ENCODE peak calls at places on chromosomes 6 and 20, in five cellular contexts. One of them, this sample, is unnamed. For H3K4me1 and H3K36me3, the result is how much of the 10 kb centered on the place peaks cover.

GRCh38 chr20:46058656-46059281 is 29.8 kb downstream of the SLC12A5 start:
- DNase-seq in HCT116: no peak
- DNase-seq in SJSA1: no peak
- DNase-seq in psoas muscle: no peak
- DNase-seq in tibial artery: no peak
- DNase-seq in this sample: peak

GRCh38 chr6:138420356-138420755 is 16.3 kb downstream of the HEBP2 start:
- DNase-seq in tibial artery: no peak
- DNase-seq in SJSA1: no peak
- DNase-seq in HCT116: no peak
- DNase-seq in psoas muscle: no peak
- DNase-seq in this sample: no peak

GRCh38 chr20:44805991-44806729 is 4.2 kb downstream of the RIMS4 start:
- DNase-seq in SJSA1: no peak
- DNase-seq in tibial artery: peak
- DNase-seq in psoas muscle: peak
- DNase-seq in HCT116: no peak
- DNase-seq in this sample: peak

GRCh38 chr6:38634518-38634917 is 5.2 kb downstream of the BTBD9 start:
- DNase-seq in HCT116: no peak
- DNase-seq in SJSA1: no peak
- DNase-seq in tibial artery: no peak
- DNase-seq in psoas muscle: no peak
- DNase-seq in this sample: no peak

GRCh38 chr6:87730310-87730709 is 28.3 kb upstream of the AKIRIN2 start:
- DNase-seq in SJSA1: no peak
- DNase-seq in HCT116: no peak
- DNase-seq in psoas muscle: peak
- DNase-seq in tibial artery: peak
- DNase-seq in this sample: peak

GRCh38 chr6:34053721-34054120 is 92.2 kb downstream of the GRM4 start:
- DNase-seq in psoas muscle: no peak
- DNase-seq in HCT116: no peak
- DNase-seq in SJSA1: no peak
- DNase-seq in tibial artery: no peak
- DNase-seq in this sample: no peak

GRCh38 chr6:137765044-137765443 is 102.0 kb upstream of the TNFAIP3 start:
- DNase-seq in HCT116: no peak
- DNase-seq in psoas muscle: no peak
- DNase-seq in SJSA1: no peak
- DNase-seq in tibial artery: no peak
- DNase-seq in this sample: no peak

GRCh38 chr20:64168381-64169088 is 4.3 kb downstream of the MYT1 start:
- DNase-seq in tibial artery: no peak
- DNase-seq in psoas muscle: no peak
- DNase-seq in SJSA1: no peak
- DNase-seq in HCT116: no peak
- DNase-seq in this sample: no peak

GRCh38 chr20:4684837-4685413 is 36.8 kb upstream of the PRND start:
- DNase-seq in psoas muscle: no peak
- DNase-seq in tibial artery: no peak
- DNase-seq in HCT116: peak
- DNase-seq in SJSA1: peak
- DNase-seq in this sample: peak

GRCh38 chr20:50221501-50222323 is 31.1 kb downstream of the CEBPB start:
- DNase-seq in SJSA1: no peak
- DNase-seq in HCT116: no peak
- DNase-seq in tibial artery: peak
- DNase-seq in psoas muscle: no peak
- DNase-seq in this sample: no peak

GRCh38 chr6:89999154-89999553 is 104.9 kb downstream of the GJA10 start:
- DNase-seq in HCT116: peak
- DNase-seq in SJSA1: peak
- DNase-seq in tibial artery: no peak
- DNase-seq in psoas muscle: peak
- DNase-seq in this sample: no peak

GRCh38 chr6:75842191-75842590 is 93.2 kb downstream of the MYO6 start:
- DNase-seq in tibial artery: no peak
- DNase-seq in psoas muscle: no peak
- DNase-seq in HCT116: no peak
- DNase-seq in SJSA1: no peak
- DNase-seq in this sample: no peak

GRCh38 chr6:15417811-15418210 is 171.9 kb downstream of the JARID2 start:
- DNase-seq in SJSA1: peak
- DNase-seq in tibial artery: no peak
- DNase-seq in HCT116: no peak
- DNase-seq in psoas muscle: no peak
- DNase-seq in this sample: no peak

GRCh38 chr6:45021652-45022051 is 306.5 kb upstream of the RUNX2 start:
- DNase-seq in psoas muscle: no peak
- DNase-seq in tibial artery: no peak
- DNase-seq in HCT116: no peak
- DNase-seq in SJSA1: peak
- DNase-seq in this sample: no peak

GRCh38 chr6:50358113-50358512 is 308.4 kb upstream of the DEFB112 start:
- DNase-seq in HCT116: no peak
- DNase-seq in tibial artery: no peak
- DNase-seq in psoas muscle: no peak
- DNase-seq in SJSA1: no peak
- DNase-seq in this sample: no peak

GRCh38 chr20:61271273-61272221 is 19.5 kb downstream of the CDH4 start:
- DNase-seq in HCT116: no peak
- DNase-seq in SJSA1: no peak
- DNase-seq in tibial artery: no peak
- DNase-seq in psoas muscle: peak
- DNase-seq in this sample: peak

GRCh38 chr6:134453792-134454510 is 136.0 kb upstream of the SGK1 start:
- DNase-seq in psoas muscle: no peak
- DNase-seq in tibial artery: no peak
- DNase-seq in SJSA1: no peak
- DNase-seq in HCT116: no peak
- DNase-seq in this sample: no peak

GRCh38 chr6:46790359-46790874 is 2.8 kb upstream of the MEP1A start:
- DNase-seq in SJSA1: no peak
- DNase-seq in psoas muscle: no peak
- DNase-seq in tibial artery: no peak
- DNase-seq in HCT116: no peak
- DNase-seq in this sample: no peak

GRCh38 chr6:54970337-54970736 is 123.8 kb downstream of the FAM83B start:
- DNase-seq in tibial artery: no peak
- DNase-seq in HCT116: peak
- DNase-seq in psoas muscle: no peak
- DNase-seq in SJSA1: no peak
- DNase-seq in this sample: no peak

GRCh38 chr20:21564127-21564773 is 50.4 kb upstream of the NKX2-2 start:
- DNase-seq in psoas muscle: no peak
- DNase-seq in HCT116: no peak
- DNase-seq in SJSA1: no peak
- DNase-seq in tibial artery: no peak
- DNase-seq in this sample: no peak

GRCh38 chr20:3420211-3420707 is 12.8 kb upstream of the DNAAF9 start:
- DNase-seq in psoas muscle: peak
- DNase-seq in HCT116: no peak
- DNase-seq in SJSA1: no peak
- DNase-seq in tibial artery: peak
- DNase-seq in this sample: no peak

GRCh38 chr6:106579281-106579680 is 50.0 kb downstream of the RTN4IP1 start:
- DNase-seq in SJSA1: no peak
- DNase-seq in psoas muscle: no peak
- DNase-seq in tibial artery: no peak
- DNase-seq in HCT116: no peak
- DNase-seq in this sample: no peak

GRCh38 chr20:25532971-25533391 is 52.4 kb downstream of the NINL start:
- DNase-seq in HCT116: no peak
- DNase-seq in psoas muscle: no peak
- DNase-seq in SJSA1: no peak
- DNase-seq in tibial artery: no peak
- DNase-seq in this sample: no peak

GRCh38 chr20:24583169-24583792 is 113.9 kb downstream of the SYNDIG1 start:
- DNase-seq in SJSA1: no peak
- DNase-seq in HCT116: no peak
- DNase-seq in psoas muscle: no peak
- DNase-seq in tibial artery: no peak
- DNase-seq in this sample: no peak

GRCh38 chr6:107704377-107705013 is 119.6 kb downstream of the SCML4 start:
- DNase-seq in tibial artery: no peak
- DNase-seq in psoas muscle: no peak
- DNase-seq in SJSA1: peak
- DNase-seq in HCT116: peak
- DNase-seq in this sample: peak

GRCh38 chr20:36480456-36481048 is 60.8 kb upstream of the MYL9 start:
- DNase-seq in psoas muscle: no peak
- DNase-seq in HCT116: no peak
- DNase-seq in SJSA1: no peak
- DNase-seq in tibial artery: no peak
- DNase-seq in this sample: no peak

GRCh38 chr20:24007758-24008157 is 19.2 kb upstream of the GGTLC1 start:
- DNase-seq in SJSA1: no peak
- DNase-seq in HCT116: no peak
- DNase-seq in psoas muscle: no peak
- DNase-seq in tibial artery: no peak
- DNase-seq in this sample: no peak

GRCh38 chr6:110513001-110513400 is 36.6 kb upstream of the SLC22A16 start:
- DNase-seq in tibial artery: no peak
- DNase-seq in HCT116: no peak
- DNase-seq in SJSA1: no peak
- DNase-seq in psoas muscle: no peak
- DNase-seq in this sample: no peak

GRCh38 chr6:122408240-122408639 is 8.8 kb downstream of the HSF2 start:
- DNase-seq in HCT116: no peak
- DNase-seq in tibial artery: no peak
- DNase-seq in SJSA1: no peak
- DNase-seq in psoas muscle: no peak
- DNase-seq in this sample: no peak

GRCh38 chr20:4795394-4795793 is 73.7 kb downstream of the PRND start:
- DNase-seq in SJSA1: peak
- DNase-seq in tibial artery: no peak
- DNase-seq in psoas muscle: no peak
- DNase-seq in HCT116: peak
- DNase-seq in this sample: no peak

DNA sequence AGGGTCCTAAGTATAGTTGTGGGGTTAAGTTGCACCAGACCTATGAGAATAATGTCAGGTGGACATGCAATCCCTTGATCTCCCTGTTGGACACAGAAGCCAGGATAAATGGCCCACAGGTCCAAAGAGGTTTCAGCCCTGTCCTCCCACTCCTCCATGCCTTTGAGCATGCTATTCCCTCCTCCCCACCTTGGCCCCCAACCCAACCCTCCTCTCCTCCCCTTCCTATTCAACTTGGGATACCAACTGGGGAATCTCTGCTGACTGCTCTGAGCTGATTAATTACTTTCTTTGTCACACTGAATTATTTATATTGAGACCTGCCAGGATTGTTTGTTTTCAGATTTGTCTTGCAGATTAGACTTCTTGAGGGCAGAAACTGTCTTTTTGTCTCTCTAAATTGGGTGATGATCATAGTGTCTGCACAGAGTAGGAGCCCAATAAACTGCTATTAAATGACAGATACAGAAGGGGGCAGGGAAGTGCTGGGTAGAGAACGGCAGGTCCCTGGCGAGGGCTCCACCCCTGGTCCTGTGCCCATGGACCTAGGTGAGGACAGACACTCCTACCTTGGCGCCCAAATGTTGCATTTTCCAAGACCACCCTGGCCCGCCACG is 120.9 kb downstream of the UNC5CL start:
- DNase-seq in psoas muscle: no peak
- DNase-seq in tibial artery: no peak
- DNase-seq in HCT116: no peak
- DNase-seq in SJSA1: no peak
- DNase-seq in this sample: no peak
- H3K4me1 ChIP-seq in psoas muscle: under half
- H3K4me1 ChIP-seq in tibial artery: under half
- H3K4me1 ChIP-seq in HCT116: under half
- H3K4me1 ChIP-seq in SJSA1: under half
- H3K4me1 ChIP-seq in this sample: under half

DNA sequence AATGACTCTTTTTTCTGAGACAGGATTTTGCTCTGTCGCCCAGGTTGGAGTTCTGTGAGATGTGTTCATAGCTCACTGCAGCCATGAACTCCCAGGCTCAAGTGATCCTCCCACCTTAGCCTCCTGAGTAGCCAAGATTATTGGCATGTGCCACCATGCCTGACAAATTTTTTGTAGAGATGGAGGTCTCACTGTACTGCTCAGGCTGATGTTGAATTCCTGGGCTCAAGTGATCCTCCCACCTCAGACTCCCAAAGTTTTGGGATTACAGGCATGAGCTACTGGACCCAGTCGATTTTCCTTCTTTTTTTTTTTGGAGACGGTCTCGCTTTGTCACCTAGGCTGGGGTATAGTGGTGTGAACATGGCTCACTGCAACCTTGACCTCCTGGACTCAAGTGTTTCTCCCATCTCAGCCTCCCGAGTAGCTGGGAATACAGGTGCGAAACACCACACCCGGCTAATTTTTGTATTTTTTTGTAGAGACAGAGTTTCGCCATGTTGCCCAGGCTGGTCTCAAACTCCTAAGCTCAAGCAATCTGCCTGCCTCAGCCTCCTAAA is 24.3 kb downstream of the BCL2L1 start:
- DNase-seq in psoas muscle: no peak
- DNase-seq in tibial artery: no peak
- DNase-seq in HCT116: no peak
- DNase-seq in SJSA1: no peak
- DNase-seq in this sample: no peak
- H3K36me3 ChIP-seq in psoas muscle: under half
- H3K36me3 ChIP-seq in tibial artery: under half
- H3K36me3 ChIP-seq in HCT116: half or more
- H3K36me3 ChIP-seq in SJSA1: half or more
- H3K36me3 ChIP-seq in this sample: under half

DNA sequence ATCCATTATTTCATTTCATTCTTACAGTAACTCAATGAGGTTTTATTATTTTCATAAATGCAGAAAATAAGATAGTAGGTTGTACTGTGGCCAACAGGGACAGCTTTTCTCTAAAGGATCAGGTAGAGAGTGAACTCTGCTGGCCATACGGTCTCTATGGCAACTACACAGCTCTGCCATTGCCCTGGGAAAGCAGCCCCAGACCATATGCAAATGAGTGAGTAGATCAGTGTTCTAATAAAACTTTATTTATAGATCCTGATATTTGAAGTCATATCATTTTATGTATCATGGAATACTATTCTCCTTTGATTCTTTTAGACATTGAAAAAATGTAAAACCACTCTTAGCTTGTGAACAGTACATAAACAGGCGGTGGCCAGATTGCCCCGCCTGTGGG is 192.5 kb upstream of the RREB1 start:
- DNase-seq in SJSA1: no peak
- DNase-seq in HCT116: no peak
- DNase-seq in tibial artery: no peak
- DNase-seq in psoas muscle: no peak
- DNase-seq in this sample: no peak
- H3K4me1 ChIP-seq in SJSA1: under half
- H3K4me1 ChIP-seq in HCT116: under half
- H3K4me1 ChIP-seq in tibial artery: under half
- H3K4me1 ChIP-seq in psoas muscle: under half
- H3K4me1 ChIP-seq in this sample: under half

DNA sequence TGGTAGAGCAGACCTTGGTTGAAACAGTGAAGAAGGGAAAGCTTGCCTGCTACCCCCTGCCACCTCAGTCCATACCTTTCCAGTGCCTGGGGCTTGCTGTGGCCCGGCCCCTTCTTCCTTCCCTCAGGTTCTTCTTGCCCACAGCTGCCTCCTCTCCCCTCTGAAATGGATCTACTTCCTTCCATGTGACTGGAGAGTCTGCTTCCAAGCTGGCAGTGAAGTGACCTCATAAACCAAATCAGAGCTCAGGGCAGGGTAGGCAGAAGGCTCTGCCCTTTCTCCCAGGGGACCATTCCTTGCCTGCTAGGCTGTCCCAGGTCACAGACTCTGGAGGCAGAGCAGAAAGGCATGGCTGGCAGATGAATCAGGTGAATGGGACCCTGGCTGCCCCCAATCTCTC is 23.8 kb upstream of the SRF start:
- DNase-seq in psoas muscle: no peak
- DNase-seq in SJSA1: no peak
- DNase-seq in tibial artery: no peak
- DNase-seq in HCT116: no peak
- DNase-seq in this sample: no peak
- H3K36me3 ChIP-seq in psoas muscle: under half
- H3K36me3 ChIP-seq in SJSA1: under half
- H3K36me3 ChIP-seq in tibial artery: under half
- H3K36me3 ChIP-seq in HCT116: under half
- H3K36me3 ChIP-seq in this sample: under half